ENCODE peak calls at places on chromosomes 16 and 17, in seven cellular contexts. One of them, this sample, is unnamed.

GRCh38 chr17:31112001-31112661 is 17.4 kb downstream of the NF1 start:
- DNase-seq in mesendoderm: no peak
- DNase-seq in H9: no peak
- DNase-seq in IMR-90: no peak
- DNase-seq in neuronal stem cell: no peak
- DNase-seq in mesenchymal stem cell: peak
- DNase-seq in trophoblast cell: no peak
- DNase-seq in this sample: no peak

GRCh38 chr17:83002118-83002805 is 77.1 kb upstream of the METRNL start:
- DNase-seq in mesendoderm: no peak
- DNase-seq in H9: no peak
- DNase-seq in IMR-90: no peak
- DNase-seq in neuronal stem cell: no peak
- DNase-seq in mesenchymal stem cell: no peak
- DNase-seq in trophoblast cell: no peak
- DNase-seq in this sample: peak

GRCh38 chr17:4156750-4157381 is 13.9 kb downstream of the CYB5D2 start:
- DNase-seq in mesendoderm: peak
- DNase-seq in H9: peak
- DNase-seq in IMR-90: no peak
- DNase-seq in neuronal stem cell: no peak
- DNase-seq in mesenchymal stem cell: no peak
- DNase-seq in trophoblast cell: no peak
- DNase-seq in this sample: no peak

GRCh38 chr17:6670571-6670970 is 19.0 kb downstream of the C17orf100 start:
- DNase-seq in mesendoderm: no peak
- DNase-seq in H9: peak
- DNase-seq in IMR-90: no peak
- DNase-seq in neuronal stem cell: no peak
- DNase-seq in mesenchymal stem cell: no peak
- DNase-seq in trophoblast cell: peak
- DNase-seq in this sample: no peak

GRCh38 chr17:38868095-38868967 is 1.5 kb upstream of the LASP1 start:
- DNase-seq in mesendoderm: peak
- DNase-seq in H9: no peak
- DNase-seq in IMR-90: peak
- DNase-seq in neuronal stem cell: no peak
- DNase-seq in mesenchymal stem cell: peak
- DNase-seq in trophoblast cell: peak
- DNase-seq in this sample: no peak

GRCh38 chr17:37506678-37507077 is 17.0 kb downstream of the DUSP14 start:
- DNase-seq in mesendoderm: peak
- DNase-seq in H9: peak
- DNase-seq in IMR-90: peak
- DNase-seq in neuronal stem cell: peak
- DNase-seq in mesenchymal stem cell: peak
- DNase-seq in trophoblast cell: peak
- DNase-seq in this sample: peak

GRCh38 chr17:58694826-58695225 is 2.4 kb downstream of the RAD51C start:
- DNase-seq in mesendoderm: no peak
- DNase-seq in H9: no peak
- DNase-seq in IMR-90: no peak
- DNase-seq in neuronal stem cell: no peak
- DNase-seq in mesenchymal stem cell: no peak
- DNase-seq in trophoblast cell: no peak
- DNase-seq in this sample: no peak

GRCh38 chr16:25012525-25012991 is 2.6 kb downstream of the ARHGAP17 start:
- DNase-seq in mesendoderm: no peak
- DNase-seq in H9: no peak
- DNase-seq in IMR-90: peak
- DNase-seq in neuronal stem cell: no peak
- DNase-seq in mesenchymal stem cell: peak
- DNase-seq in trophoblast cell: peak
- DNase-seq in this sample: no peak

GRCh38 chr17:30933966-30934365 is 12.2 kb downstream of the ADAP2 start:
- DNase-seq in mesendoderm: no peak
- DNase-seq in H9: no peak
- DNase-seq in IMR-90: no peak
- DNase-seq in neuronal stem cell: no peak
- DNase-seq in mesenchymal stem cell: no peak
- DNase-seq in trophoblast cell: no peak
- DNase-seq in this sample: no peak

GRCh38 chr16:57992084-57992483 is 8.4 kb downstream of the ZNF319 start:
- DNase-seq in mesendoderm: no peak
- DNase-seq in H9: no peak
- DNase-seq in IMR-90: no peak
- DNase-seq in neuronal stem cell: no peak
- DNase-seq in mesenchymal stem cell: no peak
- DNase-seq in trophoblast cell: no peak
- DNase-seq in this sample: no peak

GRCh38 chr16:81790772-81791171 is 11.7 kb downstream of the PLCG2 start:
- DNase-seq in mesendoderm: no peak
- DNase-seq in H9: no peak
- DNase-seq in IMR-90: no peak
- DNase-seq in neuronal stem cell: no peak
- DNase-seq in mesenchymal stem cell: peak
- DNase-seq in trophoblast cell: no peak
- DNase-seq in this sample: no peak

GRCh38 chr17:75506134-75506533 is 9.2 kb downstream of the CASKIN2 start:
- DNase-seq in mesendoderm: no peak
- DNase-seq in H9: no peak
- DNase-seq in IMR-90: no peak
- DNase-seq in neuronal stem cell: no peak
- DNase-seq in mesenchymal stem cell: no peak
- DNase-seq in trophoblast cell: no peak
- DNase-seq in this sample: no peak

GRCh38 chr16:82192665-82193064 is 22.6 kb upstream of the MPHOSPH6 start:
- DNase-seq in mesendoderm: no peak
- DNase-seq in H9: no peak
- DNase-seq in IMR-90: peak
- DNase-seq in neuronal stem cell: no peak
- DNase-seq in mesenchymal stem cell: peak
- DNase-seq in trophoblast cell: peak
- DNase-seq in this sample: no peak

GRCh38 chr16:51880776-51881175 is 666.2 kb downstream of the TOX3 start:
- DNase-seq in mesendoderm: no peak
- DNase-seq in H9: no peak
- DNase-seq in IMR-90: peak
- DNase-seq in neuronal stem cell: no peak
- DNase-seq in mesenchymal stem cell: peak
- DNase-seq in trophoblast cell: no peak
- DNase-seq in this sample: no peak

GRCh38 chr17:42608692-42609181 is 437 bp downstream of the RETREG3 start:
- DNase-seq in mesendoderm: no peak
- DNase-seq in H9: no peak
- DNase-seq in IMR-90: no peak
- DNase-seq in neuronal stem cell: no peak
- DNase-seq in mesenchymal stem cell: no peak
- DNase-seq in trophoblast cell: no peak
- DNase-seq in this sample: no peak

GRCh38 chr17:81234506-81234855 is 4.4 kb downstream of the TEPSIN start:
- DNase-seq in mesendoderm: no peak
- DNase-seq in H9: no peak
- DNase-seq in IMR-90: no peak
- DNase-seq in neuronal stem cell: no peak
- DNase-seq in mesenchymal stem cell: no peak
- DNase-seq in trophoblast cell: no peak
- DNase-seq in this sample: no peak

GRCh38 chr17:81232616-81233241 is 6.1 kb downstream of the TEPSIN start:
- DNase-seq in mesendoderm: no peak
- DNase-seq in H9: no peak
- DNase-seq in IMR-90: no peak
- DNase-seq in neuronal stem cell: no peak
- DNase-seq in mesenchymal stem cell: no peak
- DNase-seq in trophoblast cell: no peak
- DNase-seq in this sample: no peak

GRCh38 chr17:81231766-81232581 is 6.9 kb downstream of the TEPSIN start:
- DNase-seq in mesendoderm: no peak
- DNase-seq in H9: no peak
- DNase-seq in IMR-90: no peak
- DNase-seq in neuronal stem cell: no peak
- DNase-seq in mesenchymal stem cell: no peak
- DNase-seq in trophoblast cell: no peak
- DNase-seq in this sample: no peak

GRCh38 chr17:81233811-81234505 is 4.9 kb downstream of the TEPSIN start:
- DNase-seq in mesendoderm: no peak
- DNase-seq in H9: no peak
- DNase-seq in IMR-90: no peak
- DNase-seq in neuronal stem cell: no peak
- DNase-seq in mesenchymal stem cell: no peak
- DNase-seq in trophoblast cell: no peak
- DNase-seq in this sample: no peak

DNA sequence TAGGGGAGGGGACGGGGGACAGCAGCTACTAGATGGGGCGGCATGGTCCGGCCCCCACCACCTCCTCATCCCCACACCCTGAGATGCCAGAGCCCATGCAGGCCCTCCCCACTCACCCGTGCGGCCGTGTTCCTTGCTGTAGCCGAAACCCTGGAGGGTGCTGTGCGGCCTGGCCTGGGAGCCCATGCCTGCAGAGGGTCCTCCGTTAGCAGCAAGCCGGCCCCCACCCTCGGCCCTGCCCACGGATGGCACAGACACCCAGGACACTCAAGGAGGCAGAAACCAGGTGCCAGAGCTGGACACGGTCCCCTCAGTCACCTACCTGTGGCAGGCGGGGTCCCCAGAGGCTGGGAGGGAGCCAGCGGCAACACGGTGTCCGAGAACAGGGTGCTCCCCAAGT is 5.5 kb downstream of the TEPSIN start:
- DNase-seq in mesendoderm: no peak
- DNase-seq in H9: no peak
- DNase-seq in IMR-90: no peak
- DNase-seq in neuronal stem cell: no peak
- DNase-seq in mesenchymal stem cell: no peak
- DNase-seq in trophoblast cell: no peak
- DNase-seq in this sample: no peak
- H3K4me2 ChIP-seq in mesendoderm: no peak
- H3K4me2 ChIP-seq in H9: no peak
- H3K4me2 ChIP-seq in IMR-90: no peak
- H3K4me2 ChIP-seq in neuronal stem cell: no peak
- H3K4me2 ChIP-seq in mesenchymal stem cell: no peak
- H3K4me2 ChIP-seq in trophoblast cell: no peak
- H3K4me2 ChIP-seq in this sample: no peak

GRCh38 chr16:89961920-89962319 is 13.4 kb downstream of the DEF8 start:
- DNase-seq in mesendoderm: no peak
- DNase-seq in H9: no peak
- DNase-seq in IMR-90: no peak
- DNase-seq in neuronal stem cell: no peak
- DNase-seq in mesenchymal stem cell: no peak
- DNase-seq in trophoblast cell: no peak
- DNase-seq in this sample: no peak
- H3K18ac ChIP-seq in mesendoderm: no peak
- H3K18ac ChIP-seq in H9: no peak
- H3K18ac ChIP-seq in IMR-90: no peak
- H3K18ac ChIP-seq in neuronal stem cell: no peak
- H3K18ac ChIP-seq in mesenchymal stem cell: no peak
- H3K18ac ChIP-seq in trophoblast cell: no peak
- H3K18ac ChIP-seq in this sample: no peak

DNA sequence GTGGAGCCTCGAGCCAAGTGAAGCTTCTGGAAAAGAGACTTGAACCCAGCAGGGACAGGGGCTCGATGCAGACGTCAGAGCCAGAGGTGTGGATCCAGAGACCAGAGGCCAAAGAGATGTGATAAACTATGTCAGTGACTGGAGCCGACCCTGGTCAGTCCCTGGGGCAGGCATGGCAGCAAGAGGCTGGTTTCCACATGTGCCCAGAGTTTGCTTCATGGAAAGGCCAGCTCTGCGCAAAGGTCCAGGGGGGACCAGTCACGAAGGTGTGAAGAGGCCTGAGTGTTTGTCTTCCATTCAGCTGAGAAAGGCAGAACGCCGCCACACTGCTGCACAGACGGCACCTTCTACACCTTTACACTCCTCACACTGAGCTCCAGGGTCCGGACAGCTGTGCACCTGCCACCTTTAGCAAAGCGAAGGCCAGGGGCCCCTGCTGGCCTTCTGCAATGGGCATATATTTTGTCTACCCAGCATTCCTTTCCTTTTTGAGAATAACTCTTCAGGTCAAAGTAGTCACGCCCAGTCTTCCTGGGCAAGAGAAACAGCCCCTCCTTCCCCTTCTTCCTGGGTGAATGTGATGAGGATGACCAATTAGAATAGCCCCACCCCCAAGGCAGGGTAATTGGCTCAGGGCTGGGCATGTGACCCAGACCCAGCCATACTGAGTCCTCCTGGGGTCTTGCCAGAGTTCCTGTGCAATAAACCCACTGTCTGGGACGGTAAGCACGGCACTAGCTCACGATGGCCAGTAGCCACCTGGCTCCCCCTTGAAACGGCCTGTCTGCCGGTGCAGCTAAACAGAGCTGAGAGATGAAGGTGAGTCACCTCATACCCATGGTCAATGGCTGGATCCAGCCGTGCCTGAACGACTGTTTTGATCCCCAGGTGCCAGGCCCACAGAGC is 2.3 kb upstream of the RPH3AL start:
- DNase-seq in mesendoderm: no peak
- DNase-seq in H9: peak
- DNase-seq in IMR-90: no peak
- DNase-seq in neuronal stem cell: no peak
- DNase-seq in mesenchymal stem cell: no peak
- DNase-seq in trophoblast cell: no peak
- DNase-seq in this sample: no peak
- H2BK120ac ChIP-seq in mesendoderm: no peak
- H2BK120ac ChIP-seq in H9: no peak
- H2BK120ac ChIP-seq in IMR-90: no peak
- H2BK120ac ChIP-seq in neuronal stem cell: no peak
- H2BK120ac ChIP-seq in mesenchymal stem cell: no peak
- H2BK120ac ChIP-seq in trophoblast cell: no peak
- H2BK120ac ChIP-seq in this sample: no peak

DNA sequence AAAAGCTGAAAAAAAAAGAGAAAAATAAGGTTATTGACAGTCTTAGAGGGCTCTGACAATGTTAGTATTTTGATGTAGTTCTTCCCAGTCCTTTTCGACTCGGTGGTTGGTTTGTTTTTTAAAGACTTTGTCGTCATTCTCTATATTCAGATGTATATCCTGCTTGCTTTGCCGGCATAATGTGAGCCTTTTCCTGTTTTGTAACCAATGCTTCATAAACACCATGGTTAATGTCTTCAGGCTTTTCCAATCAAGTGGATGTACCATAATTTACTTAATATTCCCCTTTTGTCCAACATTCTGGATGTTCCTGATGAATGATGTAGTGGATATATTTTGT is 45.4 kb downstream of the RAI1 start:
- DNase-seq in mesendoderm: no peak
- DNase-seq in H9: no peak
- DNase-seq in IMR-90: no peak
- DNase-seq in neuronal stem cell: no peak
- DNase-seq in mesenchymal stem cell: peak
- DNase-seq in trophoblast cell: no peak
- DNase-seq in this sample: no peak
- H3K4me2 ChIP-seq in mesendoderm: no peak
- H3K4me2 ChIP-seq in H9: no peak
- H3K4me2 ChIP-seq in IMR-90: no peak
- H3K4me2 ChIP-seq in neuronal stem cell: no peak
- H3K4me2 ChIP-seq in mesenchymal stem cell: no peak
- H3K4me2 ChIP-seq in trophoblast cell: no peak
- H3K4me2 ChIP-seq in this sample: no peak

DNA sequence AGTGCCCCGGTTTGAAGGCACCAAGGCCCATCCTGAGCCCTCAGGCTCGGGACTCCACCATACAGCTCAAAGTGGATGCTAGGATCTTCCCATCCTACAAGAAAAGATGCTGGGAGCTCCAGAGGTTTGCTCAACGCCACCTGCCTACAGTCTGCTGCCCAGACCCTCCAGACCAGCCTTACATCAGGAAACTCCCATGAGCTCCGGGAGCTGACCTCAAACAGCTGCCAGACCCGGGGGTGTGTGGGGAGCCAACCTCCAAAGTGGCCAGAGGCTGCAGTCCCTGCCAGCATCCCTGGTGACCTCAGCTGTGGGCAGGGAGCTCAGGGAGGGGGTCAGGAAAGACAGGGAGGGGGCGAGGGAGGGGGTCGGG is 43.8 kb downstream of the C16orf82 start:
- DNase-seq in mesendoderm: no peak
- DNase-seq in H9: no peak
- DNase-seq in IMR-90: no peak
- DNase-seq in neuronal stem cell: no peak
- DNase-seq in mesenchymal stem cell: peak
- DNase-seq in trophoblast cell: no peak
- DNase-seq in this sample: no peak
- H3K18ac ChIP-seq in mesendoderm: no peak
- H3K18ac ChIP-seq in H9: no peak
- H3K18ac ChIP-seq in IMR-90: no peak
- H3K18ac ChIP-seq in neuronal stem cell: peak
- H3K18ac ChIP-seq in mesenchymal stem cell: peak
- H3K18ac ChIP-seq in trophoblast cell: no peak
- H3K18ac ChIP-seq in this sample: peak